ENCODE peak calls at places on chromosomes 2 and 18, in six cellular contexts. G is aorta, C is colonic mucosa, E is cardiac muscle cell, A is left ventricle myocardium inferior, U is adrenal gland. Z is an unnamed sample.

GRCh38 chr2:31112544-31112943 is 25.7 kb downstream of the GALNT14 start:
- DNase-seq in G (no peak), E (no peak), A (no peak), U (no peak), C (no peak), Z (no peak)

GRCh38 chr18:10067670-10068659 is 154.1 kb downstream of the VAPA start:
- DNase-seq in U (no peak), G (no peak), A (no peak), E (no peak), C (no peak), Z (no peak)

GRCh38 chr2:232103140-232103737 is 141.7 kb downstream of the DIS3L2 start:
- DNase-seq in C (no peak), A (no peak), U (no peak), E (peak; percentile 72), G (no peak), Z (no peak)

GRCh38 chr2:237616373-237617304 is 10.7 kb upstream of the LRRFIP1 start:
- DNase-seq in G (no peak), C (no peak), U (no peak), A (no peak), E (peak; percentile 95), Z (no peak)

GRCh38 chr18:49752095-49752457 is 61.3 kb downstream of the ACAA2 start:
- DNase-seq in C (no peak), U (no peak), G (no peak), E (no peak), A (no peak), Z (no peak)

GRCh38 chr18:48109961-48110493 is 179.6 kb upstream of the SMAD2 start:
- DNase-seq in C (no peak), E (no peak), A (no peak), G (no peak), U (no peak), Z (no peak)

GRCh38 chr2:179927041-179927440 is 65.6 kb upstream of the ZNF385B start:
- DNase-seq in C (no peak), G (no peak), U (no peak), A (no peak), E (no peak), Z (no peak)

GRCh38 chr2:26558271-26559043 is 80.5 kb upstream of the OTOF start:
- DNase-seq in G (peak; percentile 35), A (no peak), E (peak; percentile 38), C (no peak), U (no peak), Z (no peak)

GRCh38 chr2:20455076-20455587 is 8.3 kb downstream of the RHOB start:
- DNase-seq in E (no peak), A (no peak), G (no peak), U (no peak), C (no peak), Z (no peak)

GRCh38 chr2:98757904-98758421 is 27.0 kb upstream of the MGAT4A start:
- DNase-seq in E (peak; percentile 89), U (peak; percentile 50), C (peak; percentile 76), G (peak; percentile 89), A (peak; percentile 57), Z (peak; percentile 80)

GRCh38 chr2:37881397-37881796 is 43.7 kb upstream of the RMDN2 start:
- DNase-seq in A (no peak), U (no peak), G (no peak), E (no peak), C (no peak), Z (no peak)

GRCh38 chr18:10851824-10852225 is 297.5 kb downstream of the PIEZO2 start:
- DNase-seq in A (no peak), U (no peak), C (no peak), E (peak; percentile 85), G (no peak), Z (no peak)

GRCh38 chr2:182144780-182145170 is 159.1 kb downstream of the PPP1R1C start:
- DNase-seq in G (peak; percentile 55), C (no peak), E (peak; percentile 23), U (no peak), A (peak; percentile 30), Z (peak; percentile 65)

GRCh38 chr2:137888845-137889244 is 75.4 kb upstream of the HNMT start:
- DNase-seq in E (peak; percentile 43), C (peak; percentile 50), G (no peak), U (peak; percentile 19), A (peak; percentile 19), Z (peak; percentile 55)

GRCh38 chr2:110105608-110106467 is 9.8 kb downstream of the MALL start:
- DNase-seq in A (no peak), C (peak; percentile 82), E (peak; percentile 40), G (no peak), U (no peak), Z (no peak)

GRCh38 chr2:136323212-136323611 is 205.3 kb upstream of the CXCR4 start:
- DNase-seq in C (no peak), A (no peak), U (no peak), G (no peak), E (no peak), Z (no peak)

GRCh38 chr2:118118479-118118878 is 30.2 kb downstream of the INSIG2 start:
- DNase-seq in E (no peak), A (no peak), U (no peak), C (no peak), G (no peak), Z (no peak)

DNA sequence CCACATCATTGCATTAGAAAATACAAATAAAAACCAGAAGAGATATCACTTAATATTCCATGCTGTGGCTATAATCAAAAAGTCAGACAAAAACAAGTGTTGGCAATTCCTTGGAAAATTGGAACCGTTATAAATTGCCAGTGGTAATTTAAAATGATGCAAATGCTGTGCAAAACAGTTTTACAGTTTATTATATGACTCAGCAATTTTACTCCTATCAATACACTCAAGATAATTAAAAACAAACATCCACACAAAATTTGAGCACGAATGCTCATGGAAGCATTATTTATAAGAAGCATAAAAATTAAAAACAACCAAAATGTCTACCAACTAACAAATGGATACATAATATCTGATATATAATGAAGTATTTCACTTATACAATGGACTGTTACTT is 728.8 kb downstream of the CBLN2 start:
- DNase-seq in C (no peak), G (no peak), A (no peak), E (no peak), U (no peak), Z (no peak)
- H3K27me3 ChIP-seq in C (no peaks in the 10 kb centered on the region), G (peaks cover 2% of the 10 kb centered on the region), A (no peaks in the 10 kb centered on the region), E (no peaks in the 10 kb centered on the region), U (no peaks in the 10 kb centered on the region), Z (no peaks in the 10 kb centered on the region)

GRCh38 chr2:134405641-134406081 is 151.8 kb downstream of the MGAT5 start:
- DNase-seq in C (no peak), E (no peak), A (no peak), G (no peak), U (no peak), Z (no peak)
- H3K4me1 ChIP-seq in C (no peaks in the 10 kb centered on the region), E (peaks cover 2% of the 10 kb centered on the region), A (peaks cover 84% of the 10 kb centered on the region), G (peaks cover 6% of the 10 kb centered on the region), U (peaks cover 35% of the 10 kb centered on the region), Z (peaks cover 12% of the 10 kb centered on the region)

GRCh38 chr2:172095146-172095904 is 7.4 kb downstream of the DLX2 start:
- DNase-seq in C (peak; percentile 61), E (peak; percentile 84), U (peak; percentile 31), G (no peak), A (peak; percentile 28), Z (no peak)

GRCh38 chr2:172092716-172093415 is 7.6 kb downstream of the DLX1 start:
- DNase-seq in E (no peak), G (no peak), A (no peak), C (no peak), U (no peak), Z (no peak)

GRCh38 chr2:172093416-172094318 is 8.4 kb downstream of the DLX1 start:
- DNase-seq in U (no peak), G (no peak), A (no peak), E (no peak), C (no peak), Z (no peak)

GRCh38 chr2:172095905-172096660 is 6.6 kb downstream of the DLX2 start:
- DNase-seq in E (no peak), U (no peak), A (no peak), C (no peak), G (no peak), Z (no peak)

GRCh38 chr2:172094319-172095145 is 8.2 kb downstream of the DLX2 start:
- DNase-seq in A (no peak), G (no peak), U (no peak), C (no peak), E (no peak), Z (peak; percentile 52)
- H3K27me3 ChIP-seq in A (peaks cover 100% of the 10 kb centered on the region), G (peaks cover 3% of the 10 kb centered on the region), U (peaks cover 98% of the 10 kb centered on the region), C (peaks cover 100% of the 10 kb centered on the region), E (peaks cover 100% of the 10 kb centered on the region), Z (no peaks in the 10 kb centered on the region)

DNA sequence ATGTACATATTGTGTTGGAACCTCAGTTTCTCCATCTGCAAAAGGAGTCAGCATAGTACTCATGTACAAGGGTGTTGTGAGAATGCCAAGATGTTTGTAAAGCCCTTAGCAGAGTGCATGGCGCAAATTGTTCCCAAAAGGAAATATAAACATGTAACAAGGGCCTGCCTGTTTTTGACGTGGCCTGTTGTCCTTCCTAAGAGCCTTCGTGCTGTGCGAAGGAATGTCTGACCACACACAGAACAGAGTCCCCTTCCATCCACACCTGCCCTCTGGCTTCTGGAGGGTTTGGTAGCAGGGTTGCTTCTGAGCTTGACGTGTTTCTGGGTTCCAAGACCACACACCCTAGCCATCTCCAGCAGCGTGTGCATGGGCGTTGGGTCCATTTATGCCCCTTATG is 34.9 kb downstream of the CABLES1 start:
- DNase-seq in U (no peak), C (no peak), G (no peak), A (no peak), E (no peak), Z (no peak)
- H3K4me1 ChIP-seq in U (no peaks in the 10 kb centered on the region), C (no peaks in the 10 kb centered on the region), G (no peaks in the 10 kb centered on the region), A (peaks cover 20% of the 10 kb centered on the region), E (peaks cover 4% of the 10 kb centered on the region), Z (no peaks in the 10 kb centered on the region)

DNA sequence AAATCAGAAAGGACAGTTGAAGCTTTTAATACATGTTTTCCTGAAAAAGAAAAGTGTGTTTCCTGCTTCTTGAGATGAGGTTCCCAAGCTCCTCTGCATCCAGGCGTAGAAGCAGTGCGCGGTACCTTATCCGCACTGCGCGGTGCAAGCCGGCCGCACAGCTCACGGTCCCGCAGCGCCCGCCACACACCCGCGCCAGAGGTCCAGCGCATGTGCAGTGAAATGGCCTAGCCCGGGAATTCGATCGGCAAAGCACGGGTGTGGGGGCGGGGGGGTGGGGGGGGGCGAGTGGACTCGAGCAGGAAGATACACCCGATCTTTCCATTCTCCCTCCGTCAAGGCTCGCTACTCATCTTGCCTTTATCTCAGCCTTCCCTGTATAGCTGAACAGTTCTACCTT is 10.1 kb downstream of the HOXD8 start:
- DNase-seq in G (no peak), C (no peak), A (no peak), E (no peak), U (peak; percentile 50), Z (no peak)
- H3K27me3 ChIP-seq in G (no peaks in the 10 kb centered on the region), C (peaks cover 4% of the 10 kb centered on the region), A (peaks cover 100% of the 10 kb centered on the region), E (peaks cover 100% of the 10 kb centered on the region), U (no peaks in the 10 kb centered on the region), Z (peaks cover 10% of the 10 kb centered on the region)